ENCODE peak calls at places on chromosomes 4 and X, in four cellular contexts. R is K562, I is A549, K is GM12878. Y is an unnamed sample.

GRCh38 chr4:164997324-164997723 is 19.9 kb upstream of the TRIM61 start:
- DNase-seq in K (no peak), R (peak; percentile 53), I (no peak), Y (no peak)

GRCh38 chrX:104270212-104270611 is 15.5 kb upstream of the ESX1 start:
- DNase-seq in R (no peak), I (no peak), K (no peak), Y (no peak)

GRCh38 chr4:77465271-77465670 is 140.3 kb upstream of the CXCL13 start:
- DNase-seq in K (no peak), I (no peak), R (no peak), Y (no peak)

GRCh38 chrX:138710311-138710791 is 1.2 kb downstream of the FGF13 start:
- DNase-seq in I (no peak), K (no peak), R (no peak), Y (no peak)

GRCh38 chr4:140069068-140069467 is 84.9 kb downstream of the MAML3 start:
- DNase-seq in K (no peak), I (no peak), R (no peak), Y (no peak)

GRCh38 chrX:141468940-141469339 is 115.6 kb downstream of the SPANXA1 start:
- DNase-seq in I (no peak), K (no peak), R (no peak), Y (peak; percentile 73)

GRCh38 chr4:152795891-152796290 is 16.1 kb downstream of the ARFIP1 start:
- DNase-seq in I (no peak), R (no peak), K (no peak), Y (no peak)

GRCh38 chr4:14111730-14112171 is 484.2 kb upstream of the BOD1L1 start:
- DNase-seq in I (no peak), K (no peak), R (no peak), Y (no peak)

GRCh38 chrX:82816572-82816971 is 691.5 kb upstream of the POU3F4 start:
- DNase-seq in K (no peak), I (no peak), R (no peak), Y (no peak)

GRCh38 chrX:78652971-78653822 is 5.9 kb downstream of the RTL3 start:
- DNase-seq in I (peak; percentile 11), K (no peak), R (no peak), Y (peak; percentile 77)

GRCh38 chr4:24056258-24056657 is 166.4 kb upstream of the PPARGC1A start:
- DNase-seq in R (no peak), I (no peak), K (no peak), Y (no peak)

GRCh38 chr4:472881-473574 is 25.9 kb downstream of the ZNF721 start:
- DNase-seq in K (no peak), I (peak; percentile 4), R (peak; percentile 34), Y (peak; percentile 47)

GRCh38 chr4:38739438-38739837 is 43.4 kb downstream of the TLR10 start:
- DNase-seq in R (no peak), K (no peak), I (no peak), Y (no peak)

GRCh38 chrX:30504309-30504708 is 73.3 kb downstream of the TASL start:
- DNase-seq in I (no peak), K (peak; percentile 5), R (peak; percentile 22), Y (peak; percentile 46)

GRCh38 chr4:69546121-69546520 is 50.4 kb upstream of the UGT2B4 start:
- DNase-seq in I (no peak), K (no peak), R (peak; percentile 5), Y (no peak)

GRCh38 chrX:78321809-78322208 is 5.6 kb downstream of the CYSLTR1 start:
- DNase-seq in R (no peak), I (no peak), K (no peak), Y (no peak)

GRCh38 chr4:77197361-77197760 is 40.4 kb downstream of the CCNG2 start:
- DNase-seq in I (no peak), K (no peak), R (no peak), Y (no peak)

GRCh38 chr4:139144911-139145551 is 32.0 kb downstream of the ELF2 start:
- DNase-seq in R (no peak), K (no peak), I (no peak), Y (no peak)

GRCh38 chrX:29110041-29110440 is 522.8 kb downstream of the IL1RAPL1 start:
- DNase-seq in R (no peak), I (no peak), K (no peak), Y (no peak)

GRCh38 chr4:156799121-156799589 is 172.4 kb downstream of the PDGFC start:
- DNase-seq in I (no peak), K (no peak), R (no peak), Y (no peak)

GRCh38 chr4:168152837-168153500 is 60.6 kb downstream of the ANXA10 start:
- DNase-seq in I (no peak), K (no peak), R (no peak), Y (no peak)

GRCh38 chr4:38002451-38003071 is 42.4 kb downstream of the PTTG2 start:
- DNase-seq in I (no peak), K (no peak), R (no peak), Y (peak; percentile 3)

GRCh38 chrX:154661200-154661599 is 7.8 kb upstream of the CTAG2 start:
- DNase-seq in I (no peak), K (no peak), R (no peak), Y (no peak)

GRCh38 chrX:154658957-154659356 is 5.6 kb upstream of the CTAG2 start:
- DNase-seq in R (no peak), I (no peak), K (no peak), Y (no peak)

GRCh38 chrX:154657226-154657805 is 3.9 kb upstream of the CTAG2 start:
- DNase-seq in K (no peak), R (no peak), I (no peak), Y (no peak)

GRCh38 chrX:154658187-154658586 is 4.8 kb upstream of the CTAG2 start:
- DNase-seq in K (no peak), I (no peak), R (no peak), Y (no peak)

DNA sequence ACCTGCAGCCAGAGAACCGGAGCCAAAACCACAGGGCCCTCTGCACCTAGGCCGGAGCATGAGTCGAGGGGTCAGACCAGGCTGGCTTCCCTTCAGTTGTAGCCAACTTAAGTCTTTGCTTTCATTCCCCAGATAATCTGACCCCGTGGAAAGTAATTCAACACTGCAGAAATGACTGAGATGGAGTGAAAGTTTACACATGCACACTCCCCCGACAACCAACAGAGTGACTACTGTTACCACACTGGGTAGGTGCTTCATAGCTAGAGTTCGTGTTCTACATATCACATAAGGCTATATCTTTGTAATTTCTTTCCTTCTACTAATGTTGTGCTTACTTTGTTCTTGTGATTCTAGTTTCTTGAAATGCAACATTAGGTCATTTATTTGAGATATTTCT is 7.1 kb upstream of the CTAG2 start:
- DNase-seq in K (no peak), I (no peak), R (no peak), Y (no peak)
- TF ChIP-seq MAX in K (no peak), I (no peak), R (no peak), Y (no peak)

DNA sequence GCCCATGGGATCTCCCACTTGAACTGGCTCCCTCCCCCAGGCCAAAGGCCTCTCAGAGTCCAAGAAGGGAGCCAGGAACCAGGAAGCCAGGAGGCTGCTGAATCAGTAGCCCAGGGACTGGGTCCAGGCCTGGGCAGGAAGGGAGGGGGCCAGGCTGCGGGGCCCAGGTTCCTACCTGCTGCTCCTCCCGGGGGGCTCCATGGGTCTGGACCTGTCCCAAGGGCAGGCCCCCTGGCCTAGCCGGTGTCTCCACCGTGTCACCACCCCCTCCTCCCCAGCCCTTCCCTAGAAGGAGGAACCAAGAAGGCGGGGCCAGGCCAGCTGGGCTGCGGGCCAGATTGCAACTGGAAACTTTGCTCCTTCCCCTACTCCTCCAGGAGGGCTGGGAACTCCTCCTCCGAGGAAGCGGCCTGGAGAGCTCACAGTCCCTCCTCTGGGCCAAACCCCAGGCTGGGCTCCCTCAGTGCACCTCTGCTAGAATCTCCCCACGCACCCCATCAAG is at the start of gene IQSEC2:
- DNase-seq in K (no peak), I (peak; percentile 74), R (peak; percentile 91), Y (peak; percentile 77)
- TF ChIP-seq POLR2A in K (no peak), I (peak; percentile 41), R (peak; percentile 9), Y (no peak)

DNA sequence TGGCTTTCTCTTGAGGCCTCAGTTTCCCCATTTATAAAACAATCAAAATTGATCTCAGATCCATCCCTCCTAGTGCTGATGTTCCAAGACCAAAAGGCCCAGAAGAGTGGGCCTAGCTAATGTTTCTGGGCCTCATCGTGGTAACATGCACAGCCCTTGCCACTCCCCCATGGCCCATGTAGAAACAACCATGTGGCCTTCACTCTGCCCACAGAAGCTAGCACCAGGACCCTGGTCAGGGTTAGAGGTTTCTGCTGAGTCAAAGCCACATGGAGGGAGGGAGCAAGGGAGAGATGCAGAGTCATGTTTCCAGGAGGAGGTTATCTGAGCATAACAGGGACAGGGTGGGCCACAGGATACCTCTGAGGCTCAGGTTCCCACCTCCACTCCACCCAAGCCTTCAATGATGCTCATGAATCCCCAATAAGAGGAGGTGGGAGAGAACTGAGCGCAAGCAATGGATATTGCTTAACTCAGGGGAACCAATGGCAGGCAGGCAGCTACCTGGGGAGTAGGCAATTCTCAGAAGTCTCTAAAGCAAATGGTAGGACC is 16.9 kb downstream of the OTUD5 start:
- DNase-seq in R (peak; percentile 93), K (no peak), I (no peak), Y (no peak)
- TF ChIP-seq MAX in R (peak; percentile 77), K (no peak), I (no peak), Y (no peak)

DNA sequence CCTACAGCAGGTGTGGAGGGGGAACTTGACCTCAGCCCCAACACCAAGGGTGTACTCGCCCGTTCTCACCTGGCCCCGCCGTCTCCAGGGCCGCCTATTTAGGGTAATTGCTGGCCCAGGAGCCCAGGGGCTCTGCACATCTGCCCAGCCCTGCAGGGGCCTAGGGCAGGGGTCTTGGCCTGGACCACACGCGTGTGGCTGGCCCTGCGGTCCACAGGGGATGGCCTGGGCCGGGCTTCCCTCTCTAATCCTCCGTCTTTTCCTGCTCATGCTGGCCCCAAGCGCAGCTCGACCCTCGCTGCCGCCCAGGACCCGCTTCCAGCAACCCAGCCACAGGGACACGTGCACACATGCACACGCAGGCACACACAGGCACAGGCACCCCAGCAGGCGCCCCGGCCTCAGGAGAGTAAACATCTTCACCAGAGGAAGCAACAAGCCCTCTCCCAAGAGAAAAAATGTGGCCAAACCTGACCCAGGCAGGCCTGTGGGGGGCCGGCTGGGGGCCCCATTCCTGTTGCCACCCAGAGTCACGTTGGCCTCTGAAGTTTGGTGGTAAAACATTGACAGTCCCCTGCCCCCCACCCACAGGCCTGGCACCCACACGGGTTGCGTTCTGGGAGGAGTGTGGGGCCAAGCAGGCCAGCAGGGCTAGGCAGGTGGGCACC is 24.6 kb upstream of the FGFR3 start:
- DNase-seq in R (no peak), I (no peak), K (no peak), Y (no peak)
- TF ChIP-seq POLR2A in R (no peak), I (no peak), K (no peak), Y (no peak)

GRCh38 chr4:8114456-8115202 is 44.0 kb downstream of the ABLIM2 start:
- DNase-seq in K (no peak), I (no peak), R (no peak), Y (no peak)
- TF ChIP-seq MAX in K (no peak), I (no peak), R (no peak), Y (no peak)

Y was measured in endothelial cell of umbilical vein.